ENCODE peak calls at places on chromosomes 11 and 22, in seven cellular contexts. B is PC-3, J is cardiac muscle cell, K is left lung, E is colonic mucosa, Q is fibroblast of lung, P is ovary. L is an unnamed sample.

GRCh38 chr11:45899086-45899447 is 8.0 kb downstream of the FREY1 start:
- DNase-seq in B (no peak), K (no peak), E (no peak), Q (no peak), P (no peak), J (no peak), L (no peak)

GRCh38 chr11:80727315-80727714 is 1286.5 kb upstream of the TENM4 start:
- DNase-seq in K (no peak), Q (peak; percentile 45), J (peak; percentile 41), P (no peak), B (peak; percentile 44), E (peak; percentile 17), L (no peak)

GRCh38 chr11:122165972-122166371 is 50.0 kb upstream of the BLID start:
- DNase-seq in Q (no peak), K (no peak), B (no peak), J (peak; percentile 52), E (no peak), P (no peak), L (no peak)

GRCh38 chr11:27388869-27389268 is 25.9 kb upstream of the CCDC34 start:
- DNase-seq in E (no peak), P (no peak), Q (no peak), K (no peak), J (no peak), B (no peak), L (no peak)

GRCh38 chr11:4480577-4481539 is 1.6 kb upstream of the OR52K1 start:
- DNase-seq in Q (no peak), J (no peak), E (no peak), P (no peak), K (no peak), B (peak; percentile 67), L (no peak)

GRCh38 chr11:40879911-40880310 is 579.5 kb downstream of the LRRC4C start:
- DNase-seq in P (no peak), Q (no peak), K (no peak), E (no peak), B (no peak), J (no peak), L (no peak)

GRCh38 chr22:36658900-36659299 is 44.7 kb downstream of the CACNG2 start:
- DNase-seq in E (no peak), K (no peak), Q (no peak), J (peak; percentile 6), B (peak; percentile 74), P (no peak), L (no peak)

GRCh38 chr11:65225284-65226102 is 36.3 kb upstream of the POLA2 start:
- DNase-seq in B (no peak), J (peak; percentile 74), P (peak; percentile 67), K (peak; percentile 88), Q (peak; percentile 63), E (peak; percentile 58), L (peak; percentile 73)

GRCh38 chr11:73386026-73386425 is 9.8 kb downstream of the RELT start:
- DNase-seq in P (no peak), J (no peak), B (no peak), E (no peak), K (peak; percentile 94), Q (no peak), L (peak; percentile 82)

GRCh38 chr11:27398413-27398780 is 35.4 kb upstream of the CCDC34 start:
- DNase-seq in K (no peak), B (no peak), E (no peak), P (no peak), Q (no peak), J (no peak), L (no peak)

GRCh38 chr11:129061466-129062194 is 119.0 kb upstream of the TP53AIP1 start:
- DNase-seq in B (peak; percentile 95), Q (no peak), J (peak; percentile 54), P (no peak), E (no peak), K (no peak), L (no peak)

GRCh38 chr11:12017865-12018453 is 9.5 kb upstream of the DKK3 start:
- DNase-seq in E (no peak), P (no peak), K (no peak), B (no peak), J (peak; percentile 59), Q (no peak), L (no peak)

GRCh38 chr11:130476200-130476921 is 27.9 kb downstream of the ADAMTS15 start:
- DNase-seq in Q (no peak), K (no peak), B (no peak), P (no peak), E (peak; percentile 12), J (no peak), L (no peak)

GRCh38 chr11:8060801-8061554 is 20.0 kb upstream of the TUB start:
- DNase-seq in P (no peak), K (no peak), J (peak; percentile 59), E (no peak), Q (no peak), B (no peak), L (no peak)

GRCh38 chr22:42887523-42888507 is 30.7 kb upstream of the ARFGAP3 start:
- DNase-seq in E (peak; percentile 93), J (no peak), Q (no peak), K (no peak), P (no peak), B (no peak), L (no peak)

GRCh38 chr22:24894220-24894975 is 52.1 kb downstream of the LHFPL7 start:
- DNase-seq in B (peak; percentile 95), K (peak; percentile 83), Q (peak; percentile 97), J (peak; percentile 96), P (peak; percentile 91), E (peak; percentile 93), L (peak; percentile 88)

GRCh38 chr22:22745225-22746060 is 101.0 kb downstream of the GGTLC2 start:
- DNase-seq in J (peak; percentile 45), Q (no peak), E (peak; percentile 41), K (no peak), P (no peak), B (peak; percentile 51), L (no peak)

GRCh38 chr11:69674267-69674885 is 777 bp downstream of the LTO1 start:
- DNase-seq in K (no peak), J (peak; percentile 76), Q (peak; percentile 86), P (peak; percentile 58), B (peak; percentile 80), E (peak; percentile 32), L (no peak)

GRCh38 chr11:10109836-10110235 is 184.2 kb downstream of the SBF2 start:
- DNase-seq in K (no peak), B (no peak), Q (peak; percentile 93), E (no peak), J (peak; percentile 92), P (no peak), L (no peak)

GRCh38 chr22:35891442-35891841 is 137.2 kb downstream of the RBFOX2 start:
- DNase-seq in K (no peak), B (no peak), P (no peak), J (no peak), E (no peak), Q (no peak), L (no peak)

GRCh38 chr11:72430743-72431570 is 3.4 kb downstream of the CLPB start:
- DNase-seq in P (peak; percentile 44), E (no peak), K (no peak), J (peak; percentile 71), B (peak; percentile 68), Q (peak; percentile 67), L (peak; percentile 54)

GRCh38 chr11:78339483-78339882 is 78.1 kb downstream of the GAB2 start:
- DNase-seq in K (no peak), J (no peak), P (no peak), B (no peak), E (no peak), Q (no peak), L (no peak)

GRCh38 chr11:118889796-118890195 is 6.1 kb downstream of the CXCR5 start:
- DNase-seq in Q (no peak), K (no peak), P (no peak), J (peak; percentile 50), E (no peak), B (no peak), L (no peak)

GRCh38 chr11:98601181-98601773 is 419.5 kb upstream of the CNTN5 start:
- DNase-seq in B (no peak), J (no peak), Q (no peak), P (no peak), E (no peak), K (peak; percentile 62), L (peak; percentile 75)

GRCh38 chr22:16915711-16916110 is 90.5 kb upstream of the XKR3 start:
- DNase-seq in K (no peak), E (no peak), Q (no peak), B (no peak), J (no peak), P (no peak), L (no peak)

GRCh38 chr11:9138133-9138453 is 46.7 kb upstream of the SCUBE2 start:
- DNase-seq in J (no peak), P (no peak), K (no peak), Q (no peak), E (no peak), B (no peak), L (no peak)

GRCh38 chr11:57421066-57421465 is 5.9 kb downstream of the SLC43A3 start:
- DNase-seq in P (no peak), B (no peak), E (no peak), Q (no peak), J (no peak), K (no peak), L (no peak)
- H3K36me3 ChIP-seq in P (no peaks in the 10 kb centered on the region), B (peaks cover 4% of the 10 kb centered on the region), E (no peaks in the 10 kb centered on the region), Q (peaks cover 10% of the 10 kb centered on the region), J (no peaks in the 10 kb centered on the region), K (peaks cover 89% of the 10 kb centered on the region), L (peaks cover 88% of the 10 kb centered on the region)

GRCh38 chr11:111762981-111763643 is 3.1 kb downstream of the PPP2R1B start:
- DNase-seq in K (no peak), P (no peak), Q (peak; percentile 49), E (no peak), J (peak; percentile 29), B (peak; percentile 21), L (no peak)
- TF ChIP-seq CTCF in K (no peak), P (no peak), Q (peak; percentile 31), E (no peak), J (peak; percentile 21), B (peak; percentile 21), L (no peak)

GRCh38 chr22:46681010-46681409 is 57.0 kb downstream of the CERK start:
- DNase-seq in B (no peak), E (no peak), P (no peak), J (no peak), Q (no peak), K (no peak), L (no peak)

GRCh38 chr22:46678003-46678657 is 57.9 kb downstream of the GRAMD4 start:
- DNase-seq in Q (no peak), B (no peak), P (no peak), J (no peak), K (no peak), E (no peak), L (no peak)

GRCh38 chr22:46677323-46678002 is 57.3 kb downstream of the GRAMD4 start:
- DNase-seq in E (no peak), J (no peak), Q (no peak), P (no peak), K (no peak), B (no peak), L (no peak)

GRCh38 chr22:46678785-46679700 is 58.9 kb downstream of the GRAMD4 start:
- DNase-seq in P (no peak), J (no peak), Q (peak; percentile 83), K (no peak), E (no peak), B (no peak), L (no peak)

GRCh38 chr22:46679711-46680269 is 58.3 kb downstream of the CERK start:
- DNase-seq in Q (no peak), P (no peak), K (no peak), B (no peak), J (no peak), E (no peak), L (no peak)
- H3K4me1 ChIP-seq in Q (peaks cover 3% of the 10 kb centered on the region), P (peaks cover 4% of the 10 kb centered on the region), K (peaks cover 18% of the 10 kb centered on the region), B (no peaks in the 10 kb centered on the region), J (peaks cover 8% of the 10 kb centered on the region), E (peaks cover 8% of the 10 kb centered on the region), L (peaks cover 6% of the 10 kb centered on the region)

GRCh38 chr11:116931206-116931953 is 94.0 kb upstream of the APOA1 start:
- DNase-seq in Q (peak; percentile 13), P (no peak), E (no peak), J (peak; percentile 54), K (no peak), B (peak; percentile 94), L (no peak)
- H3K36me3 ChIP-seq in Q (no peaks in the 10 kb centered on the region), P (no peaks in the 10 kb centered on the region), E (no peaks in the 10 kb centered on the region), J (no peaks in the 10 kb centered on the region), K (peaks cover 7% of the 10 kb centered on the region), B (peaks cover 3% of the 10 kb centered on the region), L (peaks cover 9% of the 10 kb centered on the region)